ENCODE peak calls at places on chromosomes 4 and X, in six cellular contexts. G is epithelial cell of proximal tubule, R is MM.1S, X is left ventricle myocardium inferior, A is IMR-90, M is AG04449. S is an unnamed sample.
A peak's percentile ranks its signal among the peaks of the same experiment; 100 is the strongest.

GRCh38 chr4:27176400-27176799 is 315.8 kb downstream of the STIM2 start:
- DNase-seq in G (no peak), R (peak; percentile 21), X (no peak), A (peak; percentile 41), M (no peak), S (no peak)

GRCh38 chrX:4173743-4174142 is 460.3 kb upstream of the PRKX start:
- DNase-seq in G (no peak), R (no peak), X (no peak), A (no peak), M (no peak), S (no peak)

GRCh38 chr4:99790796-99791617 is 25.6 kb upstream of the DAPP1 start:
- DNase-seq in G (no peak), R (no peak), X (no peak), A (no peak), M (no peak), S (no peak)

GRCh38 chr4:172683016-172683415 is 485.6 kb upstream of the GALNT7 start:
- DNase-seq in G (no peak), R (no peak), X (no peak), A (peak; percentile 4), M (peak; percentile 7), S (no peak)

GRCh38 chrX:50618788-50619558 is 148.3 kb upstream of the DGKK start:
- DNase-seq in G (no peak), R (no peak), X (no peak), A (no peak), M (no peak), S (no peak)

GRCh38 chr4:156291317-156291716 is 337.7 kb upstream of the CTSO start:
- DNase-seq in G (no peak), R (no peak), X (no peak), A (peak; percentile 74), M (no peak), S (no peak)

GRCh38 chr4:36242629-36243354 is 1.5 kb downstream of the ARAP2 start:
- DNase-seq in G (no peak), R (no peak), X (no peak), A (no peak), M (no peak), S (no peak)

GRCh38 chr4:5973033-5973432 is 45.2 kb downstream of the C4orf50 start:
- DNase-seq in G (no peak), R (no peak), X (no peak), A (no peak), M (no peak), S (no peak)

GRCh38 chr4:15765910-15766703 is 12.0 kb upstream of the CD38 start:
- DNase-seq in G (no peak), R (peak; percentile 81), X (no peak), A (no peak), M (no peak), S (no peak)

GRCh38 chr4:4524364-4524763 is 17.5 kb downstream of the STX18 start:
- DNase-seq in G (no peak), R (peak; percentile 90), X (no peak), A (peak; percentile 11), M (no peak), S (no peak)

GRCh38 chr4:159098482-159099127 is 4.3 kb upstream of the RAPGEF2 start:
- DNase-seq in G (no peak), R (no peak), X (no peak), A (no peak), M (no peak), S (no peak)

GRCh38 chr4:84582988-84583870 is at the start of gene CDS1:
- DNase-seq in G (no peak), R (no peak), X (peak; percentile 14), A (no peak), M (no peak), S (peak; percentile 47)

GRCh38 chr4:4761128-4761991 is 98.1 kb upstream of the MSX1 start:
- DNase-seq in G (no peak), R (no peak), X (no peak), A (no peak), M (no peak), S (no peak)

GRCh38 chrX:23634181-23634580 is 33.1 kb upstream of the PRDX4 start:
- DNase-seq in G (no peak), R (no peak), X (no peak), A (no peak), M (no peak), S (no peak)

GRCh38 chr4:125016892-125017299 is 297.9 kb upstream of the FAT4 start:
- DNase-seq in G (no peak), R (no peak), X (no peak), A (no peak), M (no peak), S (no peak)

GRCh38 chrX:140034916-140035315 is 69.6 kb upstream of the CXorf66 start:
- DNase-seq in G (no peak), R (peak; percentile 33), X (no peak), A (no peak), M (no peak), S (no peak)

GRCh38 chr4:39565925-39566630 is 38.8 kb upstream of the UGDH start:
- DNase-seq in G (peak; percentile 77), R (no peak), X (no peak), A (peak; percentile 96), M (peak; percentile 81), S (no peak)

GRCh38 chrX:45428816-45429215 is 228.1 kb upstream of the DIPK2B start:
- DNase-seq in G (no peak), R (no peak), X (no peak), A (no peak), M (no peak), S (no peak)

GRCh38 chr4:103099691-103100392 is at the start of gene BDH2:
- DNase-seq in G (peak; percentile 93), R (peak; percentile 91), X (no peak), A (peak; percentile 97), M (peak; percentile 83), S (no peak)

GRCh38 chr4:144582105-144582850 is 63.7 kb upstream of the HHIP start:
- DNase-seq in G (no peak), R (no peak), X (no peak), A (peak; percentile 45), M (no peak), S (no peak)

GRCh38 chr4:144580421-144580820 is 65.5 kb upstream of the HHIP start:
- DNase-seq in G (no peak), R (no peak), X (no peak), A (no peak), M (no peak), S (no peak)

GRCh38 chr4:144582975-144583374 is 63.0 kb upstream of the HHIP start:
- DNase-seq in G (no peak), R (no peak), X (no peak), A (peak; percentile 28), M (no peak), S (no peak)

GRCh38 chr4:144583658-144584057 is 62.3 kb upstream of the HHIP start:
- DNase-seq in G (peak; percentile 73), R (no peak), X (no peak), A (peak; percentile 47), M (no peak), S (no peak)

GRCh38 chr4:144584428-144584827 is 61.5 kb upstream of the HHIP start:
- DNase-seq in G (no peak), R (no peak), X (no peak), A (no peak), M (no peak), S (no peak)
- H3K4me3 ChIP-seq in G (no peak overlapping the region), R (no peak overlapping the region), X (no peak overlapping the region), A (no peak overlapping the region), M (no peak overlapping the region), S (no peak overlapping the region)

GRCh38 chrX:1093586-1094538 is 118.6 kb downstream of the CRLF2 start:
- DNase-seq in G (no peak), R (no peak), X (no peak), A (no peak), M (no peak), S (peak; percentile 66)
- H3K4me3 ChIP-seq in G (no peak overlapping the region), R (no peak overlapping the region), X (no peak overlapping the region), A (no peak overlapping the region), M (no peak overlapping the region), S (no peak overlapping the region)

DNA sequence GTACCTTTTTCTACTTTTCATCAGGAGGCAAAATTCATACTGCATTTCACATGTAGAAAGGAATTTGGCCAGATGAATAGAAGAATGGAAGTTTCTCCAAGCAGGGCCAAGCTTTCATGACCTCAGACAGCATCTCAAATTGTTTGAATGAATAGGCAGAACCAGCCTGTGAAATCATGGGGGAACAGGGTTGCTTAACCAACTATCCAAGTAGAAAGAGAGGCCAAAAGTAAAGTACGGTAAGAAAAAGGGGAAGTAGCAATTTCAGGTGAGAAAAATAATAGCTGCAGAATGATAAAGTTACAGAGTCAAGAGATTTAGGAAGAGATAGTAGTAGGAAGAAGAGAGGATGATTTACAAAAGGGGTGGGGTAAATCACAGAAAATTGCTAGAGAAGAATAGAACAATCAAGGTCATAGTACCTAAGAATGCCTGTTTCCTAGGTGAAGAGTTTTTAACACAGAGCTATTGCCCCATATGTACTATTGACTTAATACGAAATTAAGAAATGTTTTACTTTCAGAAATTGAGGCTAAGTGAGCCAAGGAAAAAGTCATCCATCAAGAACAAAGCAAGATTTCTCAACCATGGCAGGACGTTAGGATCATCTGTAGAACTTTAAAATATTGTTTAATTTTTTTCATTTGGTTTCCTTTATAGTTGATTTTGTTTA is 177.1 kb upstream of the TET2 start:
- DNase-seq in G (peak; percentile 63), R (no peak), X (no peak), A (no peak), M (no peak), S (no peak)
- H3K4me3 ChIP-seq in G (no peak overlapping the region), R (no peak overlapping the region), X (no peak overlapping the region), A (no peak overlapping the region), M (no peak overlapping the region), S (no peak overlapping the region)

GRCh38 chr4:167105857-167106256 is 128.4 kb downstream of the SPOCK3 start:
- DNase-seq in G (no peak), R (no peak), X (no peak), A (no peak), M (no peak), S (no peak)

GRCh38 chr4:167100120-167100519 is 134.2 kb downstream of the SPOCK3 start:
- DNase-seq in G (peak; percentile 19), R (peak; percentile 74), X (no peak), A (no peak), M (no peak), S (no peak)

GRCh38 chr4:167102475-167102874 is 131.8 kb downstream of the SPOCK3 start:
- DNase-seq in G (no peak), R (no peak), X (no peak), A (no peak), M (no peak), S (no peak)

GRCh38 chr4:167101035-167101434 is 133.3 kb downstream of the SPOCK3 start:
- DNase-seq in G (no peak), R (no peak), X (no peak), A (no peak), M (no peak), S (no peak)
- H3K4me3 ChIP-seq in G (no peak overlapping the region), R (no peak overlapping the region), X (no peak overlapping the region), A (no peak overlapping the region), M (no peak overlapping the region), S (no peak overlapping the region)

GRCh38 chrX:114178126-114178525 is 405.8 kb upstream of the HTR2C start:
- DNase-seq in G (no peak), R (no peak), X (no peak), A (no peak), M (no peak), S (no peak)
- H3K4me3 ChIP-seq in G (no peak overlapping the region), R (no peak overlapping the region), X (no peak overlapping the region), A (no peak overlapping the region), M (no peak overlapping the region), S (no peak overlapping the region)

GRCh38 chrX:39936886-39937770 is 160.6 kb downstream of the BCOR start:
- DNase-seq in G (no peak), R (peak; percentile 69), X (no peak), A (no peak), M (no peak), S (peak; percentile 26)
- H3K4me3 ChIP-seq in G (no peak overlapping the region), R (peak overlapping the region; percentile 54), X (no peak overlapping the region), A (no peak overlapping the region), M (no peak overlapping the region), S (no peak overlapping the region)

S was measured in aorta.